ENCODE peak calls at places on chromosomes 2 and 18, in five cellular contexts. J is neural crest cell, M is astrocyte of the cerebellum, P is WTC11, F is fibroblast of pulmonary artery. V is an unnamed sample.

GRCh38 chr2:18762667-18763066 is 173.3 kb upstream of the NT5C1B start:
- DNase-seq in J (no peak), M (peak), P (no peak), F (peak), V (no peak)

GRCh38 chr2:64017811-64018714 is 1.2 kb downstream of the VPS54 start:
- DNase-seq in J (no peak), M (no peak), P (no peak), F (peak), V (peak)

GRCh38 chr18:8505036-8505435 is 104.2 kb upstream of the RAB12 start:
- DNase-seq in J (no peak), M (no peak), P (no peak), F (no peak), V (no peak)

GRCh38 chr18:30265190-30265589 is 777.4 kb downstream of the DSC3 start:
- DNase-seq in J (no peak), M (no peak), P (no peak), F (no peak), V (no peak)

GRCh38 chr2:109331081-109331480 is 202.1 kb downstream of the SH3RF3 start:
- DNase-seq in J (no peak), M (no peak), P (no peak), F (no peak), V (no peak)

GRCh38 chr2:201242562-201243277 is 17.6 kb upstream of the CASP8 start:
- DNase-seq in J (no peak), M (no peak), P (no peak), F (no peak), V (no peak)

GRCh38 chr2:62774555-62775366 is 69.2 kb downstream of the EHBP1 start:
- DNase-seq in J (no peak), M (peak), P (no peak), F (peak), V (peak)

GRCh38 chr2:66890286-66890812 is 455.4 kb downstream of the MEIS1 start:
- DNase-seq in J (no peak), M (no peak), P (no peak), F (peak), V (peak)

GRCh38 chr18:75238100-75238499 is 27.5 kb downstream of the TSHZ1 start:
- DNase-seq in J (no peak), M (no peak), P (no peak), F (no peak), V (no peak)

DNA sequence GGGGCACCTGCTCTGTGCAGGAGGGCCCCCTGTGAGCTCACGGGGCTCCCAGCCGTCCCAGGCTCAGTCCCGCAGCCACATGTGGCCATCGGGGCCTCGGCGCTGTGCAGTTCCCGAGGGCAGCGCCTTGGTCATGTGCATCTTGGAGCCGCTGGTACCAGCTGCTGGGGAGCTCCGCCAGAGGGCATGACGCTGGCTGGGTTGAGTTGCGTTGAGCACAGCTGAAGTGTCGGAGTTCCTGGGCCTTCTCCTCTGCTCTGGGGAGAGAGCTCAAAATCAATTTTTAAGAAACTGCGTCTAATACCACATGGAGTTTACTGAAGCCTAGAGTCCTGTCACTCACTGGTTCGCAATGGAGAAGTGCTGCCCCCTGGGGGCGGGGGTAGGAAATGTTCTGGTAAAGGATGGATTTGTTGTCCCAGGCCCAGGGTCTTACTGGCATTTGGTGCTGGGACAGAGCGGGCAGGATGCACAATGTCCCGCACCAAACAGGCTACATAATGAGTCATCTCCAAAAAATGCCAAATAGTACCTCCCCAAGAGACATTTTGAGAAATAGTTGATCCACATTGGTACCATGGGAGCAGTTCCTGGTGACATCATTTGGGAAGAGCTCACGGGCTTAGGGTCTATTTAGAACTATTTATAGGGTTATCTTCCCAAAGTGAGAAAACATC is 48.8 kb downstream of the GREB1 start:
- DNase-seq in J (peak), M (peak), P (peak), F (peak), V (peak)
- TF ChIP-seq CTCF in J (peak), M (peak), P (peak), F (peak), V (peak)

GRCh38 chr2:131041402-131042160 is 51.7 kb downstream of the FAM168B start:
- DNase-seq in J (no peak), M (no peak), P (no peak), F (no peak), V (no peak)

GRCh38 chr2:131039908-131040660 is 53.2 kb downstream of the FAM168B start:
- DNase-seq in J (no peak), M (no peak), P (no peak), F (peak), V (peak)

GRCh38 chr2:131042161-131042775 is 51.0 kb downstream of the FAM168B start:
- DNase-seq in J (no peak), M (no peak), P (no peak), F (no peak), V (no peak)

GRCh38 chr2:131039535-131039907 is 53.7 kb downstream of the FAM168B start:
- DNase-seq in J (no peak), M (no peak), P (no peak), F (no peak), V (peak)

GRCh38 chr2:131040661-131041401 is 52.4 kb downstream of the FAM168B start:
- DNase-seq in J (no peak), M (no peak), P (no peak), F (peak), V (peak)
- TF ChIP-seq CTCF in J (no peak), M (peak), P (no peak), F (peak), V (peak)

GRCh38 chr2:236193026-236193425 is 24.8 kb upstream of the GBX2 start:
- DNase-seq in J (no peak), M (no peak), P (no peak), F (no peak), V (no peak)
- TF ChIP-seq CTCF in J (no peak), M (no peak), P (no peak), F (no peak), V (no peak)

DNA sequence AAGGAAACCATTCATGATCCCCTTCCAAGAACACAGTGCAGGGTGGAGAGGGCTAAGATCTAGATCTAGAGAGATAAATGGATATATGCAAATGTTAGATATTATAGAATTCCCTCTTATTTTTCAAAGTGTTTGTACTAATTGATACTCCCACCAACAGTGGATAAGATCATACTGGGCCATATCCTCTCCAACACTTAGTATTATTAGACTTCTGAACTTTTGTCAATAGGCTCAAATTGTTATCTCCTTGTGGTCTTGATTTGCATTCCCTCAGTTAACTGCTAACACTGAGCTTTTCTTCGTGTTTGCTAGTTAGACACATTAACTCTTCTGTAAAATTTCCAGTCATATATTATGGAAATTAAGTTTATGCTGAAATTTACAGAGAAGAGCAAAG is 56.5 kb upstream of the GRB14 start:
- DNase-seq in J (no peak), M (no peak), P (no peak), F (no peak), V (no peak)
- TF ChIP-seq CTCF in J (no peak), M (no peak), P (no peak), F (no peak), V (no peak)

DNA sequence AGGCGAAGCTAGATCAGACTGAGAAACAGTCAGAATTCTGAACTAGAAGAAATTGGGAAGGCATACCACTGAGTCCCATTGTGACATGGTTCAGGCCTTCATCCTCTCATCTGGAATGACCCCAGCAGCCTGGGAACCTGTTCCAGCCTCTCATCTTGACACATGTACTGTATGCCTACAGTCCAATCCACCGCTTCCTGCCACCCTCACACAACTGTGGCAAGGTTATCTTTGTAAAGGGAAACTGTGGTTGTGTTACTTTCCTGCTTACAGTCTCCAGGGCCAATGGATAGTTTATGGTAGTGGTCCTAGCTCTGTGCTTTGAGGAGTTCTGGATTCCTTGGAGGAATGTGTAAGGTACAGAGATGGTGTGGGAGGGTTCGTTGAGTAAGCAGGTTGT is 296.9 kb upstream of the TRIB2 start:
- DNase-seq in J (no peak), M (no peak), P (no peak), F (no peak), V (no peak)
- TF ChIP-seq CTCF in J (no peak), M (no peak), P (no peak), F (no peak), V (no peak)

GRCh38 chr2:1676091-1676912 is 68.0 kb downstream of the PXDN start:
- DNase-seq in J (no peak), M (no peak), P (no peak), F (no peak), V (no peak)
- TF ChIP-seq CTCF in J (no peak), M (no peak), P (no peak), F (no peak), V (no peak)

GRCh38 chr2:11697103-11697871 is 27.3 kb upstream of the NTSR2 start:
- DNase-seq in J (peak), M (no peak), P (no peak), F (peak), V (peak)

GRCh38 chr2:11696736-11697102 is 26.7 kb upstream of the NTSR2 start:
- DNase-seq in J (no peak), M (no peak), P (no peak), F (no peak), V (no peak)

GRCh38 chr2:11695576-11695975 is 25.6 kb upstream of the NTSR2 start:
- DNase-seq in J (no peak), M (no peak), P (no peak), F (no peak), V (no peak)

GRCh38 chr2:11699686-11700670 is 30.0 kb upstream of the NTSR2 start:
- DNase-seq in J (no peak), M (no peak), P (no peak), F (no peak), V (no peak)

DNA sequence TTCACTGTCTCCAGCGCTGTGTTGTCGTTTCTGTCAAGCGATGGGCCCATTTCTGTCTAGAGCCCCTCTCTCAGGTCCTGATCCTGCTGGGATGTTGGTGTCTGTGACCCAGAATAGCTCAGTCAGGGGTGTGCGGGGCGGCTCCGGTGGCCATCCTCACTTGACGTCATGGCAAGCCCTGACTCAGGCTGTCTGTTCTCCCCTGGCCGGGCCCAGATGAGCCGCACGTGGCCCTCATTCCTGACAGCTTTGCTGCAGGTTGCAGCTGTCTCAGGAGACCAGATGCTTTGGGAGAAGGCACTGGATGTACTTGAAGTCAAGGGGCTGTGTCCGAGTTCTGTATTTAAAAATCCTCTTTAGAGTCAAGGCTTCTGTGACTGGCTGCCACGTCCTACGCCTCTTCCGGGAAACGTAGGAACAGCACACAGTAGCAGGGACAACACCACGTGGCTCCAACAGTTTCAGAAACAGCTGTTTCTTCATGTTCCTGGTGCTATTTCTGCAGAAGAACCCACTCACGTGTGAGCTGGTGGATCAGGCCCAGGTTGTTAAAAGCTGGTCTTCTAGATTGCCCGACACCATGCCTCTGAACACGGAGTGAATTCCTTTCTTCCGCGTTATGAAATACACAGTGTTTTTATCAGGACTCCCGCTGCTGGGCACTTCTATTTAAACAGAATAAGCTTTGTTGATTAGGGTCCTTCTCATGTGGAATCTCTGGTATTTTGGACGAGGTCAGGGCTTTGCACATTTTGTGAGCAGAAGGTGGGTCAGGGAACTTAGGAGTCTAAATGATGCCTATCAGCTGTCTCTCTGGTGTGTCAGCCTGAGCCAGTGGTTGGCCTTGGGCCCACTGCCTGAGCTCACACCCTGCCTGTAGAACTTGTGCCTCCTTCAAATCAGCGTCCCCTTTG is 28.3 kb upstream of the NTSR2 start:
- DNase-seq in J (no peak), M (no peak), P (no peak), F (peak), V (peak)
- TF ChIP-seq CTCF in J (no peak), M (no peak), P (no peak), F (peak), V (no peak)

GRCh38 chr18:11398625-11399024 is 210.8 kb upstream of the SLC35G4 start:
- DNase-seq in J (no peak), M (no peak), P (no peak), F (peak), V (no peak)
- TF ChIP-seq CTCF in J (peak), M (peak), P (no peak), F (peak), V (peak)

GRCh38 chr2:35035883-35036282 is 1319.7 kb upstream of the CRIM1 start:
- DNase-seq in J (no peak), M (no peak), P (no peak), F (no peak), V (peak)
- TF ChIP-seq CTCF in J (no peak), M (peak), P (no peak), F (no peak), V (no peak)